ENCODE peak calls at places on chromosomes 6 and 20, in four cellular contexts. A, S, E and U are unnamed samples.
A peak's percentile ranks its signal among the peaks of the same experiment; 100 is the strongest.

GRCh38 chr6:114290864-114291263 is 52.0 kb downstream of the HS3ST5 start:
- DNase-seq in E (no peak), S (no peak), A (no peak), U (no peak)

GRCh38 chr6:134826889-134827737 is 122.8 kb downstream of the ALDH8A1 start:
- DNase-seq in E (no peak), A (no peak), S (peak; percentile 81), U (peak; percentile 89)

GRCh38 chr6:20202070-20202658 is 10.1 kb downstream of the MBOAT1 start:
- DNase-seq in E (peak; percentile 5), S (peak; percentile 40), A (no peak), U (peak; percentile 17)

GRCh38 chr20:47466704-47467459 is 34.8 kb upstream of the NCOA3 start:
- DNase-seq in S (no peak), A (no peak), E (no peak), U (no peak)

GRCh38 chr6:28258877-28259777 is at the start of gene NKAPL:
- DNase-seq in A (no peak), S (peak; percentile 46), E (peak; percentile 46), U (no peak)

GRCh38 chr6:93751969-93752368 is 332.6 kb upstream of the EPHA7 start:
- DNase-seq in S (no peak), E (no peak), A (no peak), U (no peak)

GRCh38 chr6:142943746-142944125 is 1.2 kb downstream of the HIVEP2 start:
- DNase-seq in A (no peak), S (peak; percentile 48), E (peak; percentile 38), U (no peak)

GRCh38 chr6:3841711-3842565 is 7.2 kb upstream of the FAM50B start:
- DNase-seq in A (no peak), S (peak; percentile 80), E (no peak), U (peak; percentile 46)

GRCh38 chr6:161984707-161985106 is 710.8 kb upstream of the AGPAT4 start:
- DNase-seq in S (no peak), E (no peak), A (no peak), U (no peak)

GRCh38 chr20:17708675-17709360 is 9.1 kb downstream of the BANF2 start:
- DNase-seq in A (no peak), E (no peak), S (peak; percentile 30), U (no peak)

GRCh38 chr6:47162793-47163192 is 120.7 kb upstream of the ADGRF1 start:
- DNase-seq in S (no peak), A (no peak), E (no peak), U (no peak)

GRCh38 chr20:20237093-20237959 is 130.6 kb upstream of the INSM1 start:
- DNase-seq in S (peak; percentile 14), A (peak; percentile 54), E (peak; percentile 37), U (no peak)

GRCh38 chr6:35425284-35425683 is 26.9 kb upstream of the FANCE start:
- DNase-seq in E (peak; percentile 92), S (peak; percentile 96), A (no peak), U (no peak)

GRCh38 chr6:90375681-90376439 is 79.2 kb upstream of the BACH2 start:
- DNase-seq in S (peak; percentile 87), E (no peak), A (no peak), U (no peak)

GRCh38 chr6:30814137-30815084 is 69.9 kb upstream of the DDR1 start:
- DNase-seq in A (peak; percentile 65), S (peak; percentile 84), E (peak; percentile 92), U (no peak)

GRCh38 chr20:35339007-35339406 is 46.8 kb upstream of the FAM83C start:
- DNase-seq in S (peak; percentile 99), A (no peak), E (no peak), U (no peak)

GRCh38 chr6:89330910-89331309 is 15.8 kb upstream of the GABRR2 start:
- DNase-seq in E (no peak), A (no peak), S (no peak), U (no peak)

GRCh38 chr6:152173321-152173720 is 365.8 kb downstream of the ESR1 start:
- DNase-seq in E (no peak), S (no peak), A (no peak), U (no peak)

GRCh38 chr6:14475306-14475705 is 357.7 kb downstream of the CD83 start:
- DNase-seq in A (no peak), E (no peak), S (no peak), U (no peak)

GRCh38 chr6:28220164-28221133 is 4.6 kb upstream of the ZSCAN9 start:
- DNase-seq in E (peak; percentile 5), S (peak; percentile 22), A (no peak), U (no peak)

GRCh38 chr20:47681977-47682812 is 103.1 kb downstream of the SULF2 start:
- DNase-seq in S (no peak), A (no peak), E (peak; percentile 54), U (no peak)

GRCh38 chr6:140062042-140063041 is 687.9 kb upstream of the CITED2 start:
- DNase-seq in E (peak; percentile 69), A (no peak), S (peak; percentile 96), U (no peak)

GRCh38 chr20:62787866-62788265 is 8.4 kb upstream of the MRGBP start:
- DNase-seq in S (no peak), E (no peak), A (no peak), U (no peak)

GRCh38 chr6:106116125-106116524 is 30.0 kb downstream of the PRDM1 start:
- DNase-seq in S (peak; percentile 13), E (peak; percentile 38), A (no peak), U (no peak)

GRCh38 chr6:137488736-137489409 is 5.3 kb downstream of the OLIG3 start:
- DNase-seq in E (no peak), S (no peak), A (no peak), U (no peak)

GRCh38 chr6:33205172-33206026 is 944 bp downstream of the HSD17B8 start:
- DNase-seq in E (no peak), A (no peak), S (peak; percentile 64), U (peak; percentile 76)

GRCh38 chr6:26087284-26088115 is at the start of gene HFE:
- DNase-seq in S (peak; percentile 68), A (peak; percentile 60), E (peak; percentile 70), U (no peak)

GRCh38 chr6:28794175-28795002 is 129.4 kb downstream of the TRIM27 start:
- DNase-seq in A (peak; percentile 46), S (peak; percentile 31), E (peak; percentile 29), U (no peak)

GRCh38 chr6:34235605-34236422 is 859 bp upstream of the HMGA1 start:
- DNase-seq in S (peak; percentile 92), E (peak; percentile 86), A (peak; percentile 37), U (no peak)

GRCh38 chr6:130708338-130708737 is 118.9 kb upstream of the SMLR1 start:
- DNase-seq in S (peak; percentile 50), A (no peak), E (peak; percentile 41), U (no peak)

GRCh38 chr20:31722388-31723281 is at the start of gene BCL2L1:
- DNase-seq in A (peak; percentile 71), E (peak; percentile 86), S (peak; percentile 82), U (no peak)

GRCh38 chr20:12086359-12086758 is 168.7 kb downstream of the BTBD3 start:
- DNase-seq in S (peak; percentile 36), E (no peak), A (no peak), U (no peak)

GRCh38 chr6:33450434-33450833 is 3.9 kb upstream of the ZBTB9 start:
- DNase-seq in S (no peak), E (no peak), A (no peak), U (no peak)

GRCh38 chr20:36481380-36482043 is 59.8 kb upstream of the MYL9 start:
- DNase-seq in E (no peak), A (peak; percentile 31), S (no peak), U (no peak)

GRCh38 chr20:36477475-36477874 is 63.8 kb upstream of the MYL9 start:
- DNase-seq in E (no peak), S (no peak), A (no peak), U (no peak)

GRCh38 chr20:36480456-36481048 is 60.8 kb upstream of the MYL9 start:
- DNase-seq in A (no peak), E (no peak), S (no peak), U (no peak)

GRCh38 chr20:36479938-36480337 is 61.4 kb upstream of the MYL9 start:
- DNase-seq in A (peak; percentile 43), E (no peak), S (no peak), U (no peak)

DNA sequence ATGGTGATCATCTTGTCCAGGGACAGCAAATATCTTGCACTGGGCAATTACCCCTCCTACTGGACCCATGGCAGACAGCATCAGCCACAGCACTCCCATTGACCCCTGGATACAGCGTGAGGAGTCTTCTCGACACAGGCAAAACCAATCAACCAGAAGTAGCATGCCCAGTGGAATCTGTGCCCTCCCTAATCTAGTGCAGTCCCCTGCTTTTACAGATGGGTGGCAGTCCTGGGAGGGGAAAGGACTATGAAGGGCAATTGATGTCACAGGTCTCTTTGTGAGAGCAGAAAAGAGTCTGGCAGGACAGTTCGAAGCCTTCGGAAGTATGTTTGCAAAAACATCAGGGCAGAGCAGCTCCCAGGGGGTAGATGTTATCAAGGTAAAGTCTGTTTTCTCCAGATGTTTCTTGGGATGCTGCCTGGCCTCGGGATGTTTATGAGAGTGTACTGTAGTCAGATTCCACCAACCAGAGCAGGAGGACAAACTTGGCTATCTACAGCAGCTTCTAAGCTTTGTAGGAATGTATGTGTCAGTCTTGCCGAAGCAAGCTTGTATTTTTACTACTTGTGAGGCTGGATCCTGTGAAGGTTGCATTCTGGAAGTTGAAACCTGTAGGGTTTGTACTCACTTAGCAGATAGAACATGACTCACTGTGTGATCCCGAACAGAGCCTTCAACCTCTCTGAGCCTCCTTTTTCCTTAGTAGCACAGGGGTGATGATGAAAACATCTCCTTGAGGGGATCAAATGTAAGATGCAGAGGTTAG is 63.0 kb upstream of the MYL9 start:
- DNase-seq in E (no peak), A (no peak), S (peak; percentile 54), U (no peak)
- H3K9me1 ChIP-seq in E (no peaks in the 10 kb centered on the region), A (peaks cover 3% of the 10 kb centered on the region), S (peaks cover 67% of the 10 kb centered on the region), U (peaks cover 12% of the 10 kb centered on the region)

DNA sequence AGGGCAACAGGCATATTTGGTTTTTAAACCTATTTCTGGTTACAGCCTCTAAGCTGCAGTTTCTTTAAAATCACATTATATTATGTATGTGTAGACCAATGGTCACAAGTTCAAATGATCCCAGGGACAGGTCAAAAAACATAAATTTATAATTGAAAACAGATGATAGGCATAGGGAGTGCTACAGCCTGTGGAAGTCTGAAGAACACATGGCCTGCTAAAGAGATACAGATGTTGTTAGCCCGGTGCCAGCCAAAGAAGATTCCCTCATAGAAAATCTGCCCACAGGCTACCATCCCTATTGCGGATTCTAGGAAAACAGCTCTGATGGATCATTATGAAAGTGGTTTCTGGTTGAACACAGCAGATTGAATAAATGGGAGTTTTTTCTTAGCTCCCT is 65.3 kb downstream of the NRSN1 start:
- DNase-seq in S (no peak), A (no peak), E (no peak), U (no peak)
- H3K4me2 ChIP-seq in S (no peak overlapping the region), A (no peak overlapping the region), E (no peak overlapping the region), U (no peak overlapping the region)

GRCh38 chr6:21507811-21508210 is 85.7 kb upstream of the SOX4 start:
- DNase-seq in A (no peak), S (peak; percentile 7), E (peak; percentile 5), U (no peak)
- H3K27ac ChIP-seq in A (no peak overlapping the region), S (no peak overlapping the region), E (no peak overlapping the region), U (peak overlapping the region; percentile 32)

DNA sequence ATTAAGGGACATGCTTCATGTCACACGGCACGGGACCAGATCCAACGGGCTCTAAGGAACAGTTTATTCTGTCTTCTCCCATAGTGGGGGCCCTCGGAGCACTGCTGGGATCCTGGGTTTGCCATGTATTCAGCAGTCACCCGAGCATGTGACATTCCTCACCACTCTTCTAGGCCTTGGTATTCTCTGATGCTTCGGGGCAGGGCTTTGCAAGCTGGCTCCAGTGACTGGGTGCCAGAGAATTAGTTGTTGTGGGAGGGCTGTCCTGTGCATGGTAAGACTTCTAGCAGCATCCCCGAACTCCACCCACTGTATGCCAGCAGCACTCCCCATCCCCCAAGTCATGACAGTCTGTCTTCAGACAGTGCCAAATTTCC is 5.4 kb downstream of the CCN5 start:
- DNase-seq in S (peak; percentile 25), E (no peak), A (no peak), U (peak; percentile 62)
- H3K9me1 ChIP-seq in S (peaks cover 5% of the 10 kb centered on the region), E (no peaks in the 10 kb centered on the region), A (no peaks in the 10 kb centered on the region), U (peaks cover 5% of the 10 kb centered on the region)